ENCODE peak calls at places on chromosome 18, in ten cellular contexts. T is mesendoderm, E is SJSA1, J is IMR-90, Y is lower lobe of right lung, Q is upper lobe of left lung, O is brain microvascular endothelial cell, X is heart right ventricle, V is neuronal stem cell, R is psoas muscle. A is an unnamed sample.

GRCh38 chr18:8190980-8191379 is 418.3 kb upstream of the RAB12 start:
- DNase-seq in T (no peak), Q (no peak), V (no peak), E (no peak), X (no peak), J (no peak), O (no peak), R (no peak), Y (no peak), A (no peak)

GRCh38 chr18:50749421-50749820 is 70.4 kb downstream of the MRO start:
- DNase-seq in O (no peak), R (no peak), Y (no peak), J (no peak), X (no peak), Q (no peak), T (peak; percentile 50), E (no peak), V (no peak), A (no peak)

GRCh38 chr18:44792456-44793080 is 111.9 kb downstream of the SETBP1 start:
- DNase-seq in J (peak; percentile 19), Q (no peak), R (no peak), Y (no peak), T (peak; percentile 55), V (no peak), X (peak; percentile 9), O (no peak), E (peak; percentile 76), A (no peak)

GRCh38 chr18:63028380-63028779 is 291.2 kb downstream of the BCL2 start:
- DNase-seq in X (no peak), Q (no peak), Y (no peak), J (no peak), V (no peak), E (no peak), T (no peak), R (no peak), O (no peak), A (no peak)

GRCh38 chr18:22961156-22961555 is 28.0 kb downstream of the RBBP8 start:
- DNase-seq in R (no peak), E (no peak), J (no peak), Q (no peak), X (no peak), Y (no peak), O (no peak), V (no peak), T (peak; percentile 56), A (no peak)

GRCh38 chr18:28175047-28175929 is 1.6 kb downstream of the CDH2 start:
- DNase-seq in J (peak; percentile 42), X (peak; percentile 58), T (peak; percentile 69), V (peak; percentile 89), Y (no peak), O (no peak), E (peak; percentile 48), Q (peak; percentile 85), R (peak; percentile 16), A (peak; percentile 76)

GRCh38 chr18:6542296-6542695 is 127.6 kb upstream of the L3MBTL4 start:
- DNase-seq in J (no peak), E (no peak), V (no peak), T (no peak), O (no peak), R (no peak), X (no peak), Y (no peak), Q (no peak), A (no peak)

GRCh38 chr18:63844254-63844653 is 43.3 kb upstream of the SERPINB2 start:
- DNase-seq in E (peak; percentile 15), Y (no peak), X (no peak), T (peak; percentile 47), R (no peak), O (peak; percentile 32), J (peak; percentile 67), V (peak; percentile 20), Q (no peak), A (no peak)

GRCh38 chr18:24868760-24869237 is 408.4 kb downstream of the HRH4 start:
- DNase-seq in O (no peak), Y (no peak), Q (no peak), V (no peak), E (peak; percentile 6), R (no peak), J (peak; percentile 85), T (peak; percentile 47), X (no peak), A (no peak)

GRCh38 chr18:51110073-51110797 is 80.2 kb downstream of the SMAD4 start:
- DNase-seq in Q (peak; percentile 95), V (peak; percentile 59), X (peak; percentile 76), T (peak; percentile 67), Y (peak; percentile 73), J (peak; percentile 5), E (peak; percentile 33), O (peak; percentile 33), R (peak; percentile 67), A (peak; percentile 68)

GRCh38 chr18:30492552-30493129 is 549.9 kb downstream of the DSC3 start:
- DNase-seq in E (no peak), J (no peak), R (no peak), T (no peak), Y (no peak), O (no peak), X (no peak), V (no peak), Q (no peak), A (no peak)

GRCh38 chr18:62329676-62330454 is 4.8 kb downstream of the TNFRSF11A start:
- DNase-seq in O (peak; percentile 82), J (peak; percentile 83), T (peak; percentile 58), Q (peak; percentile 27), R (no peak), X (peak; percentile 59), E (peak; percentile 7), V (no peak), Y (no peak), A (peak; percentile 78)

GRCh38 chr18:76621782-76622495 is 126.9 kb upstream of the ZNF516 start:
- DNase-seq in V (no peak), T (no peak), O (peak; percentile 32), R (no peak), Y (no peak), J (peak; percentile 62), Q (no peak), E (peak; percentile 13), X (no peak), A (no peak)

GRCh38 chr18:76621184-76621583 is 126.1 kb upstream of the ZNF516 start:
- DNase-seq in J (peak; percentile 38), T (peak; percentile 7), Q (no peak), Y (no peak), V (no peak), R (no peak), X (no peak), E (no peak), O (no peak), A (no peak)

GRCh38 chr18:76619342-76620315 is 124.6 kb upstream of the ZNF516 start:
- DNase-seq in J (peak; percentile 58), T (peak; percentile 78), Y (peak; percentile 80), X (peak; percentile 54), V (peak; percentile 77), Q (peak; percentile 75), R (peak; percentile 64), E (no peak), O (peak; percentile 15), A (peak; percentile 70)

GRCh38 chr18:76618721-76619120 is 123.7 kb upstream of the ZNF516 start:
- DNase-seq in T (no peak), V (no peak), X (no peak), O (no peak), Y (no peak), E (no peak), R (no peak), Q (no peak), J (no peak), A (no peak)

DNA sequence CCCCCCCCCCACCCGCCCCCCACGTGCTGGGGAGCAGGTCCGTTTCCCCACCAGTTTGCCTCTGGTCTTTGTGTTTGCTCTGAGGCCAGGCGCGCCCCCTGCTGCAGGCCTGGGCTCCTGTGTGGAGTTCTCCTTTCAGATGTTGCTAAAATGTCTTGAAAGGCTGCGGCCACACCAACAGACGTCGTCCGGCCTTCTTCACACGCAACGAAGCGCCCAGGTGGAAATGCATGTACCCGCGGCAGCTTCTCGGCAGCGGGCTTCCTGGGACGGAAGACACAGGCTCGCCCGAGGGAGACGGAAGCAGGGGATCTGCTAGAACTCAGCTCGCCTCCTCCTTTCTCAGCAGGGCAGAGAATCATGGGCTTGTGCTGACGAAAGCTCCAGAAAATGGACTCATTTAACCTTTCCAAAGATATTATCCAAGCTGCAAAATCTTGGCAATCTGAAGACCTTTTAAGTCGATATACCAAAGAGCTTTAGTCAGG is 125.3 kb upstream of the ZNF516 start:
- DNase-seq in O (peak; percentile 64), R (peak; percentile 76), T (peak; percentile 90), V (peak; percentile 72), E (peak; percentile 20), Q (peak; percentile 92), Y (peak; percentile 82), J (peak; percentile 77), X (peak; percentile 69), A (peak; percentile 60)
- H3K4me3 ChIP-seq in O (peak overlapping the region; percentile 48), R (peak overlapping the region; percentile 61), T (peak overlapping the region; percentile 24), V (peak overlapping the region; percentile 61), E (no peak overlapping the region), Q (peak overlapping the region; percentile 42), Y (peak overlapping the region; percentile 51), J (peak overlapping the region; percentile 15), X (peak overlapping the region; percentile 36), A (peak overlapping the region; percentile 46)

DNA sequence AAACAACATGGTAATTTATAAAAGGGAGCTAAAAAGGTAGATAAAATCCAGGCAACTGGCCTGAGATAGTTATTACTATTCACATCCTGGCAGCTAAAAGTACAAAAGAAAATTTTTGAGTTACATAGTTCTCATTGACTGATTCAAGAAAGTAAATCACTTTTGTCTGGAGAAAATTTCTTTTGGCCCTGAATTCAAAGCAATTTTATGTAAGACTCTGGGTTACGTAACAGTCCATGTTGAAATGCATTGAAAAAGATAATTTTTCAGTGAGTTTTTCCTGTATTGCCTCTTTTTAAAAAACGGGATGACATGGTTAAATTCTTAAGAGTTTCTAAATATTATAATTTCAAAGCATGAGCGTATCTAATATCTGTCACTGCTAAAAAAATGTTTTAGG is 72.6 kb downstream of the ANKRD12 start:
- DNase-seq in E (no peak), T (no peak), O (no peak), Q (no peak), J (peak; percentile 30), V (no peak), Y (no peak), X (no peak), R (no peak), A (no peak)
- H3K36me3 ChIP-seq in E (peaks cover 33% of the 10 kb centered on the region), T (no peaks in the 10 kb centered on the region), O (peaks cover 4% of the 10 kb centered on the region), Q (peaks cover 3% of the 10 kb centered on the region), J (peaks cover 13% of the 10 kb centered on the region), V (peaks cover 57% of the 10 kb centered on the region), Y (peaks cover 47% of the 10 kb centered on the region), X (no peaks in the 10 kb centered on the region), R (peaks cover 49% of the 10 kb centered on the region), A (peaks cover 72% of the 10 kb centered on the region)

GRCh38 chr18:79856119-79857080 is 58.7 kb downstream of the KCNG2 start:
- DNase-seq in E (no peak), X (no peak), Q (peak; percentile 51), O (no peak), Y (no peak), V (peak; percentile 46), T (peak; percentile 92), J (peak; percentile 25), R (no peak), A (no peak)
- H3K4me3 ChIP-seq in E (no peak overlapping the region), X (no peak overlapping the region), Q (peak overlapping the region; percentile 11), O (no peak overlapping the region), Y (peak overlapping the region; percentile 4), V (no peak overlapping the region), T (no peak overlapping the region), J (no peak overlapping the region), R (no peak overlapping the region), A (no peak overlapping the region)

DNA sequence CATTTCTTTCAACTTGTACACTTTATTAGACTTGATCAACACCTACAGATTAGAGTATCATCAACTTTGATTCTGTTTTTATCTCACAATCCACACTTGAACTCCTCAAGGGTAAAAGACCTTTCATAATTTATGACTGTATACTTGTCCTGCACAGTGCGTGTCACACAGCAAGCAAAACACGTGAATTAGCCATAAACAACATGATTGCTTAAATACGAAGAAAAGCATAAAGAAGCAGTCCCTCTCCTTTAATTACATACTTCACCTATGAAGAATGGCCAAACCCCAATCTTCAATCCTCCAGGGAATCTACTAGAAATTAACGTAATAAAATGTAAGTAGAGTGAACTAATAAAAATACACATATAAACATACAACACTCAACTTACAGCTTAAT is 13.6 kb downstream of the TMX3 start:
- DNase-seq in J (no peak), Y (no peak), V (no peak), O (no peak), R (no peak), Q (no peak), T (no peak), E (no peak), X (no peak), A (no peak)
- H3K36me3 ChIP-seq in J (peaks cover 20% of the 10 kb centered on the region), Y (peaks cover 58% of the 10 kb centered on the region), V (peaks cover 96% of the 10 kb centered on the region), O (peaks cover 10% of the 10 kb centered on the region), R (peaks cover 30% of the 10 kb centered on the region), Q (no peaks in the 10 kb centered on the region), T (no peaks in the 10 kb centered on the region), E (peaks cover 35% of the 10 kb centered on the region), X (no peaks in the 10 kb centered on the region), A (no peaks in the 10 kb centered on the region)